ENCODE peak calls at places on chromosomes 3 and 15, in ten cellular contexts. One of them, this sample, is unnamed.

GRCh38 chr3:149494022-149494758 is 19.7 kb downstream of the TM4SF4 start:
- DNase-seq in bronchial epithelial cell: peak; percentile 44
- DNase-seq in WTC11: peak; percentile 82
- DNase-seq in astrocyte: peak; percentile 39
- DNase-seq in astrocyte of the spinal cord: peak; percentile 75
- DNase-seq in nephron progenitor cell: peak; percentile 79
- DNase-seq in MCF 10A: peak; percentile 73
- DNase-seq in CD8-positive, alpha-beta T cell: no peak
- DNase-seq in GM23338: peak; percentile 90
- DNase-seq in AG04450: no peak
- DNase-seq in this sample: no peak

GRCh38 chr3:111803123-111803593 is 55.9 kb upstream of the PHLDB2 start:
- DNase-seq in GM23338: no peak
- DNase-seq in CD8-positive, alpha-beta T cell: no peak
- DNase-seq in WTC11: no peak
- DNase-seq in MCF 10A: peak; percentile 97
- DNase-seq in astrocyte of the spinal cord: peak; percentile 97
- DNase-seq in AG04450: peak; percentile 90
- DNase-seq in astrocyte: peak; percentile 100
- DNase-seq in nephron progenitor cell: no peak
- DNase-seq in bronchial epithelial cell: peak; percentile 97
- DNase-seq in this sample: no peak

GRCh38 chr15:95972136-95972553 is 358.4 kb upstream of the NR2F2 start:
- DNase-seq in nephron progenitor cell: no peak
- DNase-seq in WTC11: no peak
- DNase-seq in MCF 10A: no peak
- DNase-seq in astrocyte: peak; percentile 84
- DNase-seq in astrocyte of the spinal cord: peak; percentile 77
- DNase-seq in AG04450: peak; percentile 64
- DNase-seq in GM23338: no peak
- DNase-seq in bronchial epithelial cell: no peak
- DNase-seq in CD8-positive, alpha-beta T cell: no peak
- DNase-seq in this sample: no peak

GRCh38 chr3:44992555-44993470 is 16.8 kb downstream of the EXOSC7 start:
- DNase-seq in WTC11: peak; percentile 59
- DNase-seq in bronchial epithelial cell: peak; percentile 98
- DNase-seq in astrocyte: no peak
- DNase-seq in astrocyte of the spinal cord: peak; percentile 30
- DNase-seq in MCF 10A: peak; percentile 37
- DNase-seq in nephron progenitor cell: peak; percentile 48
- DNase-seq in GM23338: peak; percentile 77
- DNase-seq in AG04450: no peak
- DNase-seq in CD8-positive, alpha-beta T cell: no peak
- DNase-seq in this sample: no peak

GRCh38 chr15:98150084-98150483 is 189.6 kb downstream of the ARRDC4 start:
- DNase-seq in astrocyte of the spinal cord: no peak
- DNase-seq in bronchial epithelial cell: no peak
- DNase-seq in MCF 10A: no peak
- DNase-seq in WTC11: no peak
- DNase-seq in nephron progenitor cell: no peak
- DNase-seq in astrocyte: no peak
- DNase-seq in CD8-positive, alpha-beta T cell: no peak
- DNase-seq in GM23338: no peak
- DNase-seq in AG04450: no peak
- DNase-seq in this sample: no peak

GRCh38 chr15:88448991-88449461 is 18.2 kb downstream of the MRPL46 start:
- DNase-seq in CD8-positive, alpha-beta T cell: no peak
- DNase-seq in bronchial epithelial cell: no peak
- DNase-seq in astrocyte: no peak
- DNase-seq in AG04450: no peak
- DNase-seq in astrocyte of the spinal cord: no peak
- DNase-seq in MCF 10A: no peak
- DNase-seq in GM23338: no peak
- DNase-seq in WTC11: no peak
- DNase-seq in nephron progenitor cell: no peak
- DNase-seq in this sample: peak; percentile 62

GRCh38 chr3:149313542-149313941 is 19.9 kb downstream of the TM4SF18 start:
- DNase-seq in astrocyte of the spinal cord: no peak
- DNase-seq in MCF 10A: no peak
- DNase-seq in bronchial epithelial cell: no peak
- DNase-seq in CD8-positive, alpha-beta T cell: no peak
- DNase-seq in nephron progenitor cell: no peak
- DNase-seq in WTC11: no peak
- DNase-seq in AG04450: no peak
- DNase-seq in GM23338: no peak
- DNase-seq in astrocyte: no peak
- DNase-seq in this sample: no peak

GRCh38 chr15:87929835-87930234 is 326.7 kb downstream of the NTRK3 start:
- DNase-seq in astrocyte of the spinal cord: no peak
- DNase-seq in MCF 10A: no peak
- DNase-seq in GM23338: no peak
- DNase-seq in nephron progenitor cell: peak; percentile 28
- DNase-seq in AG04450: no peak
- DNase-seq in bronchial epithelial cell: no peak
- DNase-seq in CD8-positive, alpha-beta T cell: no peak
- DNase-seq in WTC11: no peak
- DNase-seq in astrocyte: no peak
- DNase-seq in this sample: no peak

GRCh38 chr3:39267631-39268553 is 11.9 kb downstream of the CX3CR1 start:
- DNase-seq in CD8-positive, alpha-beta T cell: peak; percentile 83
- DNase-seq in nephron progenitor cell: no peak
- DNase-seq in WTC11: no peak
- DNase-seq in AG04450: no peak
- DNase-seq in MCF 10A: no peak
- DNase-seq in astrocyte: no peak
- DNase-seq in GM23338: no peak
- DNase-seq in bronchial epithelial cell: no peak
- DNase-seq in astrocyte of the spinal cord: no peak
- DNase-seq in this sample: no peak

GRCh38 chr3:108441081-108441507 is 69.3 kb downstream of the MYH15 start:
- DNase-seq in bronchial epithelial cell: no peak
- DNase-seq in CD8-positive, alpha-beta T cell: no peak
- DNase-seq in WTC11: no peak
- DNase-seq in GM23338: peak; percentile 17
- DNase-seq in MCF 10A: no peak
- DNase-seq in AG04450: no peak
- DNase-seq in astrocyte: peak; percentile 42
- DNase-seq in nephron progenitor cell: peak; percentile 40
- DNase-seq in astrocyte of the spinal cord: peak; percentile 18
- DNase-seq in this sample: no peak

GRCh38 chr3:14897266-14897665 is 50.1 kb upstream of the NR2C2 start:
- DNase-seq in WTC11: no peak
- DNase-seq in bronchial epithelial cell: no peak
- DNase-seq in astrocyte: no peak
- DNase-seq in GM23338: no peak
- DNase-seq in AG04450: no peak
- DNase-seq in astrocyte of the spinal cord: no peak
- DNase-seq in nephron progenitor cell: no peak
- DNase-seq in MCF 10A: no peak
- DNase-seq in CD8-positive, alpha-beta T cell: no peak
- DNase-seq in this sample: no peak

GRCh38 chr15:36024066-36024465 is 478.1 kb upstream of the DPH6 start:
- DNase-seq in CD8-positive, alpha-beta T cell: no peak
- DNase-seq in MCF 10A: no peak
- DNase-seq in astrocyte: no peak
- DNase-seq in WTC11: no peak
- DNase-seq in AG04450: no peak
- DNase-seq in bronchial epithelial cell: peak; percentile 74
- DNase-seq in astrocyte of the spinal cord: no peak
- DNase-seq in GM23338: no peak
- DNase-seq in nephron progenitor cell: no peak
- DNase-seq in this sample: no peak

GRCh38 chr15:63133786-63134185 is 12.1 kb downstream of the LACTB start:
- DNase-seq in astrocyte of the spinal cord: peak; percentile 35
- DNase-seq in AG04450: no peak
- DNase-seq in WTC11: no peak
- DNase-seq in MCF 10A: no peak
- DNase-seq in astrocyte: peak; percentile 66
- DNase-seq in bronchial epithelial cell: no peak
- DNase-seq in CD8-positive, alpha-beta T cell: no peak
- DNase-seq in nephron progenitor cell: no peak
- DNase-seq in GM23338: no peak
- DNase-seq in this sample: no peak

GRCh38 chr15:53389271-53389670 is 370.2 kb downstream of the WDR72 start:
- DNase-seq in astrocyte of the spinal cord: no peak
- DNase-seq in bronchial epithelial cell: no peak
- DNase-seq in MCF 10A: no peak
- DNase-seq in astrocyte: no peak
- DNase-seq in AG04450: no peak
- DNase-seq in GM23338: no peak
- DNase-seq in CD8-positive, alpha-beta T cell: no peak
- DNase-seq in nephron progenitor cell: no peak
- DNase-seq in WTC11: no peak
- DNase-seq in this sample: no peak

GRCh38 chr15:91281991-91282390 is 181.9 kb downstream of the SV2B start:
- DNase-seq in CD8-positive, alpha-beta T cell: no peak
- DNase-seq in MCF 10A: no peak
- DNase-seq in AG04450: no peak
- DNase-seq in GM23338: no peak
- DNase-seq in astrocyte of the spinal cord: no peak
- DNase-seq in astrocyte: no peak
- DNase-seq in WTC11: no peak
- DNase-seq in nephron progenitor cell: no peak
- DNase-seq in bronchial epithelial cell: no peak
- DNase-seq in this sample: no peak

GRCh38 chr15:33655488-33655887 is 312.8 kb upstream of the CHRM5 start:
- DNase-seq in nephron progenitor cell: peak; percentile 9
- DNase-seq in WTC11: no peak
- DNase-seq in astrocyte: no peak
- DNase-seq in AG04450: no peak
- DNase-seq in GM23338: no peak
- DNase-seq in CD8-positive, alpha-beta T cell: no peak
- DNase-seq in bronchial epithelial cell: no peak
- DNase-seq in astrocyte of the spinal cord: no peak
- DNase-seq in MCF 10A: no peak
- DNase-seq in this sample: no peak

GRCh38 chr3:71097557-71097956 is 486.0 kb downstream of the FOXP1 start:
- DNase-seq in astrocyte: no peak
- DNase-seq in MCF 10A: no peak
- DNase-seq in nephron progenitor cell: no peak
- DNase-seq in bronchial epithelial cell: no peak
- DNase-seq in GM23338: no peak
- DNase-seq in AG04450: no peak
- DNase-seq in CD8-positive, alpha-beta T cell: no peak
- DNase-seq in astrocyte of the spinal cord: no peak
- DNase-seq in WTC11: no peak
- DNase-seq in this sample: no peak
- TF ChIP-seq CTCF in astrocyte: no peak
- TF ChIP-seq CTCF in MCF 10A: no peak
- TF ChIP-seq CTCF in nephron progenitor cell: no peak
- TF ChIP-seq CTCF in bronchial epithelial cell: no peak
- TF ChIP-seq CTCF in GM23338: no peak
- TF ChIP-seq CTCF in AG04450: no peak
- TF ChIP-seq CTCF in CD8-positive, alpha-beta T cell: no peak
- TF ChIP-seq CTCF in astrocyte of the spinal cord: no peak
- TF ChIP-seq CTCF in WTC11: no peak
- TF ChIP-seq CTCF in this sample: no peak

DNA sequence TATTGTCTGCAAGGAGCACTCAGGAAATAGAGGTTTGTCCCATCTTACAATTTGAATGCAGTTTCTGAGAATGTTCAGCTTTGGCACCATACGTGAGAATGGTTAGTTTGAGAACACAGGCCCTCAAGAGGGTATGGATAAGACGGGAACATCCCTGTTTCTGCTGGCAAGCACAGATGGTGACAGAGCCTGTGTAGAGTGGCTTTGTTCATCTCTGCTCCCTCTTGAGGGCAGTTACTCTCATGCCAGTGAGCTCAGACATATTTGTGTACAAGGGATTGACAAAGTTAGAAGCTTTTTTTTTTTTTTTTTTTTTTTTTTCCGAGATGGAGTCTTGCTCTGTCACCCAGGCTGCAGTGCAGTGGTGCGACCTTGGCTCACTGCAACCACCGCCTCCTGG is 71.5 kb upstream of the FILIP1L start:
- DNase-seq in astrocyte of the spinal cord: no peak
- DNase-seq in bronchial epithelial cell: no peak
- DNase-seq in AG04450: no peak
- DNase-seq in nephron progenitor cell: no peak
- DNase-seq in GM23338: no peak
- DNase-seq in MCF 10A: no peak
- DNase-seq in astrocyte: no peak
- DNase-seq in CD8-positive, alpha-beta T cell: no peak
- DNase-seq in WTC11: no peak
- DNase-seq in this sample: no peak
- TF ChIP-seq CTCF in astrocyte of the spinal cord: no peak
- TF ChIP-seq CTCF in bronchial epithelial cell: no peak
- TF ChIP-seq CTCF in AG04450: no peak
- TF ChIP-seq CTCF in nephron progenitor cell: no peak
- TF ChIP-seq CTCF in GM23338: no peak
- TF ChIP-seq CTCF in MCF 10A: no peak
- TF ChIP-seq CTCF in astrocyte: no peak
- TF ChIP-seq CTCF in CD8-positive, alpha-beta T cell: no peak
- TF ChIP-seq CTCF in WTC11: no peak
- TF ChIP-seq CTCF in this sample: no peak

GRCh38 chr3:119098620-119099222 is 47.2 kb upstream of the TEX55 start:
- DNase-seq in CD8-positive, alpha-beta T cell: no peak
- DNase-seq in GM23338: peak; percentile 60
- DNase-seq in astrocyte: peak; percentile 7
- DNase-seq in nephron progenitor cell: peak; percentile 7
- DNase-seq in AG04450: peak; percentile 3
- DNase-seq in bronchial epithelial cell: peak; percentile 45
- DNase-seq in WTC11: no peak
- DNase-seq in astrocyte of the spinal cord: peak; percentile 38
- DNase-seq in MCF 10A: peak; percentile 56
- DNase-seq in this sample: no peak
- TF ChIP-seq CTCF in CD8-positive, alpha-beta T cell: peak; percentile 90
- TF ChIP-seq CTCF in GM23338: peak; percentile 98
- TF ChIP-seq CTCF in astrocyte: peak; percentile 86
- TF ChIP-seq CTCF in nephron progenitor cell: peak; percentile 78
- TF ChIP-seq CTCF in AG04450: peak; percentile 71
- TF ChIP-seq CTCF in bronchial epithelial cell: peak; percentile 47
- TF ChIP-seq CTCF in WTC11: peak; percentile 66
- TF ChIP-seq CTCF in astrocyte of the spinal cord: peak; percentile 63
- TF ChIP-seq CTCF in MCF 10A: peak; percentile 85
- TF ChIP-seq CTCF in this sample: peak; percentile 89

DNA sequence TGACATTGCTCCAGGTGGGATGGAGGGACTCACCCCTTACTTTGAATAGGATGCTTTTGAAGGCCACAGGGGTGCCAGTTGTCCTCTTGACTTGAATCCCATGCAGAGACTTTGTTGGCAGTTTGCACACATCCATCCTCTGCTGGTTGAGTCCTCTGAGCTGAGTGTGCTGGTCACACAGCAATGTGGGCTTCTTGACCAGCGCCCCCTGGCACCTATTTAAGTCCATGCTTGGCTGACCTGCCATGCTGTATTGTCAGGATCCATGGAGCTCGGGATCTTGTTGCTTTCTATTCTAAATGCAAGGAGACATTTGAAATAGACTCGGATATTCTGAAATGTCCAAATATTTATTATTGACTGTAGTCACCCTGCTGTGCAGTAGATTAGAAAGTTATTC is 19.8 kb downstream of the RAB7A start:
- DNase-seq in bronchial epithelial cell: no peak
- DNase-seq in nephron progenitor cell: no peak
- DNase-seq in astrocyte of the spinal cord: no peak
- DNase-seq in GM23338: peak; percentile 82
- DNase-seq in AG04450: no peak
- DNase-seq in astrocyte: no peak
- DNase-seq in WTC11: peak; percentile 46
- DNase-seq in CD8-positive, alpha-beta T cell: no peak
- DNase-seq in MCF 10A: no peak
- DNase-seq in this sample: no peak
- TF ChIP-seq CTCF in bronchial epithelial cell: no peak
- TF ChIP-seq CTCF in nephron progenitor cell: no peak
- TF ChIP-seq CTCF in astrocyte of the spinal cord: no peak
- TF ChIP-seq CTCF in GM23338: peak; percentile 48
- TF ChIP-seq CTCF in AG04450: no peak
- TF ChIP-seq CTCF in astrocyte: no peak
- TF ChIP-seq CTCF in WTC11: no peak
- TF ChIP-seq CTCF in CD8-positive, alpha-beta T cell: no peak
- TF ChIP-seq CTCF in MCF 10A: no peak
- TF ChIP-seq CTCF in this sample: no peak

GRCh38 chr3:31193429-31193828 is 299.0 kb upstream of the GADL1 start:
- DNase-seq in WTC11: no peak
- DNase-seq in astrocyte: no peak
- DNase-seq in bronchial epithelial cell: no peak
- DNase-seq in CD8-positive, alpha-beta T cell: no peak
- DNase-seq in MCF 10A: no peak
- DNase-seq in AG04450: no peak
- DNase-seq in GM23338: no peak
- DNase-seq in nephron progenitor cell: no peak
- DNase-seq in astrocyte of the spinal cord: no peak
- DNase-seq in this sample: no peak
- TF ChIP-seq CTCF in WTC11: no peak
- TF ChIP-seq CTCF in astrocyte: no peak
- TF ChIP-seq CTCF in bronchial epithelial cell: no peak
- TF ChIP-seq CTCF in CD8-positive, alpha-beta T cell: no peak
- TF ChIP-seq CTCF in MCF 10A: no peak
- TF ChIP-seq CTCF in AG04450: no peak
- TF ChIP-seq CTCF in GM23338: no peak
- TF ChIP-seq CTCF in nephron progenitor cell: no peak
- TF ChIP-seq CTCF in astrocyte of the spinal cord: no peak
- TF ChIP-seq CTCF in this sample: no peak